ENCODE peak calls at places on chromosomes 12 and 14, in eight cellular contexts. G, T, Z, C, A, B, P and U are unnamed samples.

GRCh38 chr12:128844031-128844635 is 9.1 kb upstream of the GLT1D1 start:
- DNase-seq in G (no peak), T (no peak), Z (no peak), C (peak; percentile 56), A (peak; percentile 73), B (no peak), P (no peak), U (no peak)

GRCh38 chr12:52390739-52391617 is 5.5 kb upstream of the KRT84 start:
- DNase-seq in G (no peak), T (no peak), Z (no peak), C (no peak), A (peak; percentile 80), B (no peak), P (no peak), U (peak; percentile 62)

GRCh38 chr12:124848621-124849380 is 14.9 kb downstream of the SCARB1 start:
- DNase-seq in G (no peak), T (no peak), Z (no peak), C (no peak), A (no peak), B (no peak), P (no peak), U (no peak)

GRCh38 chr14:66530526-66530925 is 22.6 kb downstream of the GPHN start:
- DNase-seq in G (no peak), T (no peak), Z (no peak), C (no peak), A (no peak), B (no peak), P (no peak), U (no peak)

GRCh38 chr12:1046727-1047126 is 55.7 kb downstream of the ERC1 start:
- DNase-seq in G (no peak), T (no peak), Z (no peak), C (no peak), A (no peak), B (no peak), P (no peak), U (no peak)

GRCh38 chr12:67766370-67766769 is 117.8 kb downstream of the DYRK2 start:
- DNase-seq in G (no peak), T (no peak), Z (no peak), C (no peak), A (no peak), B (no peak), P (no peak), U (peak; percentile 24)

GRCh38 chr12:83865431-83865830 is 1047.2 kb downstream of the SLC6A15 start:
- DNase-seq in G (no peak), T (no peak), Z (peak; percentile 66), C (no peak), A (no peak), B (no peak), P (no peak), U (no peak)

GRCh38 chr14:45838597-45838996 is 585.6 kb upstream of the MIS18BP1 start:
- DNase-seq in G (no peak), T (no peak), Z (no peak), C (no peak), A (no peak), B (no peak), P (no peak), U (no peak)

GRCh38 chr12:104716183-104716571 is 241.9 kb downstream of the SLC41A2 start:
- DNase-seq in G (no peak), T (no peak), Z (no peak), C (no peak), A (no peak), B (no peak), P (no peak), U (no peak)

GRCh38 chr14:76844223-76844622 is 18.0 kb downstream of the LRRC74A start:
- DNase-seq in G (peak; percentile 44), T (peak; percentile 55), Z (no peak), C (peak; percentile 75), A (peak; percentile 74), B (no peak), P (peak; percentile 30), U (no peak)

GRCh38 chr12:124524231-124524925 is 43.0 kb downstream of the NCOR2 start:
- DNase-seq in G (no peak), T (no peak), Z (no peak), C (no peak), A (no peak), B (no peak), P (no peak), U (peak; percentile 95)

GRCh38 chr14:100620437-100621100 is 33.4 kb upstream of the BEGAIN start:
- DNase-seq in G (peak; percentile 17), T (no peak), Z (no peak), C (no peak), A (no peak), B (no peak), P (no peak), U (no peak)

GRCh38 chr12:93573552-93574223 is 1.2 kb downstream of the SOCS2 start:
- DNase-seq in G (peak; percentile 43), T (no peak), Z (no peak), C (no peak), A (no peak), B (no peak), P (peak; percentile 31), U (peak; percentile 29)

GRCh38 chr12:124565071-124565491 is 2.3 kb downstream of the NCOR2 start:
- DNase-seq in G (no peak), T (no peak), Z (no peak), C (no peak), A (no peak), B (no peak), P (no peak), U (peak; percentile 72)

GRCh38 chr12:74166096-74166495 is 371.5 kb upstream of the ATXN7L3B start:
- DNase-seq in G (no peak), T (no peak), Z (no peak), C (no peak), A (no peak), B (no peak), P (no peak), U (no peak)

GRCh38 chr12:127277882-127278281 is 989.1 kb upstream of the TMEM132C start:
- DNase-seq in G (no peak), T (no peak), Z (no peak), C (no peak), A (no peak), B (no peak), P (no peak), U (no peak)

GRCh38 chr12:40663781-40664180 is 28.5 kb upstream of the CNTN1 start:
- DNase-seq in G (no peak), T (no peak), Z (no peak), C (no peak), A (no peak), B (no peak), P (no peak), U (no peak)

GRCh38 chr12:1797991-1798733 is 22.2 kb upstream of the LRTM2 start:
- DNase-seq in G (no peak), T (no peak), Z (no peak), C (peak; percentile 41), A (peak; percentile 40), B (no peak), P (no peak), U (no peak)

GRCh38 chr14:41604793-41605534 is 1.7 kb upstream of the LRFN5 start:
- DNase-seq in G (no peak), T (no peak), Z (no peak), C (no peak), A (peak; percentile 79), B (no peak), P (no peak), U (peak; percentile 66)

GRCh38 chr12:69262264-69262974 is 23.1 kb downstream of the CPSF6 start:
- DNase-seq in G (no peak), T (no peak), Z (no peak), C (no peak), A (no peak), B (no peak), P (no peak), U (no peak)

GRCh38 chr14:100221419-100222218 is 17.3 kb upstream of the YY1 start:
- DNase-seq in G (peak; percentile 67), T (peak; percentile 65), Z (no peak), C (peak; percentile 80), A (peak; percentile 77), B (no peak), P (peak; percentile 57), U (peak; percentile 67)

GRCh38 chr12:25743679-25744078 is 190.6 kb upstream of the LMNTD1 start:
- DNase-seq in G (no peak), T (no peak), Z (no peak), C (no peak), A (no peak), B (no peak), P (no peak), U (no peak)

GRCh38 chr14:105401699-105402098 is 3.4 kb downstream of the TEX22 start:
- DNase-seq in G (no peak), T (no peak), Z (no peak), C (no peak), A (no peak), B (no peak), P (no peak), U (no peak)

GRCh38 chr12:46402451-46402850 is 29.9 kb upstream of the SLC38A2 start:
- DNase-seq in G (peak; percentile 45), T (no peak), Z (no peak), C (no peak), A (no peak), B (no peak), P (no peak), U (peak; percentile 77)

GRCh38 chr14:72590577-72590976 is 303.3 kb downstream of the DPF3 start:
- DNase-seq in G (no peak), T (peak; percentile 7), Z (no peak), C (no peak), A (no peak), B (no peak), P (peak; percentile 10), U (no peak)

GRCh38 chr14:23494223-23494622 is 24.7 kb downstream of the NGDN start:
- DNase-seq in G (no peak), T (no peak), Z (no peak), C (no peak), A (peak; percentile 75), B (no peak), P (no peak), U (no peak)